ENCODE peak calls at places on chromosomes 7 and 10, in ten cellular contexts. T is neuronal stem cell, G is AG04450, F is brain microvascular endothelial cell, S is esophagus squamous epithelium, I is fibroblast of lung, V is stomach, A is K562, K is ovary, B is tibial nerve. U is an unnamed sample.

GRCh38 chr10:21501731-21502370 is 23.6 kb downstream of the SKIDA1 start:
- DNase-seq in T (no peak), G (no peak), F (no peak), S (no peak), I (no peak), V (no peak), A (no peak), K (no peak), B (no peak), U (no peak)

GRCh38 chr10:82238291-82238690 is 363.3 kb downstream of the NRG3 start:
- DNase-seq in T (no peak), G (no peak), F (no peak), S (no peak), I (no peak), V (no peak), A (no peak), K (no peak), B (no peak), U (no peak)

GRCh38 chr7:85750454-85750949 is 563.6 kb upstream of the SEMA3D start:
- DNase-seq in T (peak), G (no peak), F (peak), S (no peak), I (peak), V (no peak), A (no peak), K (no peak), B (peak), U (peak)

GRCh38 chr7:47743898-47744612 is 162.1 kb upstream of the TNS3 start:
- DNase-seq in T (no peak), G (no peak), F (no peak), S (no peak), I (peak), V (no peak), A (no peak), K (no peak), B (no peak), U (no peak)

GRCh38 chr7:44894881-44895600 is 9.7 kb upstream of the PURB start:
- DNase-seq in T (no peak), G (no peak), F (no peak), S (no peak), I (no peak), V (no peak), A (no peak), K (no peak), B (no peak), U (no peak)

GRCh38 chr7:25392571-25393338 is 164.5 kb upstream of the NPVF start:
- DNase-seq in T (no peak), G (no peak), F (no peak), S (no peak), I (no peak), V (no peak), A (no peak), K (no peak), B (no peak), U (no peak)

GRCh38 chr10:124037784-124038183 is 55.6 kb downstream of the CHST15 start:
- DNase-seq in T (no peak), G (no peak), F (no peak), S (no peak), I (no peak), V (no peak), A (no peak), K (no peak), B (no peak), U (no peak)

GRCh38 chr10:97039538-97040247 is 146.1 kb downstream of the SLIT1 start:
- DNase-seq in T (no peak), G (no peak), F (no peak), S (no peak), I (no peak), V (no peak), A (no peak), K (no peak), B (no peak), U (no peak)

GRCh38 chr10:71213761-71214440 is 1.5 kb downstream of the UNC5B start:
- DNase-seq in T (no peak), G (no peak), F (peak), S (no peak), I (peak), V (no peak), A (no peak), K (no peak), B (no peak), U (no peak)

GRCh38 chr10:132656283-132657126 is 118.9 kb downstream of the INPP5A start:
- DNase-seq in T (no peak), G (no peak), F (no peak), S (no peak), I (no peak), V (no peak), A (no peak), K (no peak), B (no peak), U (no peak)

GRCh38 chr7:156793334-156793733 is 99.6 kb downstream of the LMBR1 start:
- DNase-seq in T (no peak), G (no peak), F (no peak), S (no peak), I (no peak), V (no peak), A (no peak), K (no peak), B (no peak), U (no peak)

GRCh38 chr10:102613286-102613685 is 31.0 kb upstream of the TRIM8 start:
- DNase-seq in T (no peak), G (no peak), F (no peak), S (no peak), I (no peak), V (no peak), A (no peak), K (peak), B (no peak), U (no peak)

GRCh38 chr7:36605662-36606441 is 118.4 kb downstream of the AOAH start:
- DNase-seq in T (no peak), G (no peak), F (no peak), S (no peak), I (no peak), V (no peak), A (no peak), K (no peak), B (no peak), U (no peak)

GRCh38 chr7:87506243-87507180 is 31.0 kb upstream of the ABCB4 start:
- DNase-seq in T (no peak), G (peak), F (no peak), S (no peak), I (peak), V (no peak), A (no peak), K (no peak), B (no peak), U (peak)

GRCh38 chr10:114068054-114068707 is 24.5 kb downstream of the ADRB1 start:
- DNase-seq in T (no peak), G (no peak), F (no peak), S (no peak), I (no peak), V (no peak), A (no peak), K (no peak), B (no peak), U (no peak)

GRCh38 chr10:114061148-114061547 is 17.5 kb downstream of the ADRB1 start:
- DNase-seq in T (no peak), G (no peak), F (no peak), S (no peak), I (no peak), V (no peak), A (no peak), K (no peak), B (no peak), U (no peak)

GRCh38 chr10:114061794-114062193 is 18.1 kb downstream of the ADRB1 start:
- DNase-seq in T (no peak), G (no peak), F (no peak), S (no peak), I (no peak), V (no peak), A (no peak), K (no peak), B (no peak), U (no peak)

GRCh38 chr10:114060456-114060855 is 16.8 kb downstream of the ADRB1 start:
- DNase-seq in T (no peak), G (no peak), F (no peak), S (no peak), I (no peak), V (no peak), A (no peak), K (no peak), B (no peak), U (no peak)

GRCh38 chr10:114064151-114065045 is 20.7 kb downstream of the ADRB1 start:
- DNase-seq in T (no peak), G (no peak), F (no peak), S (no peak), I (no peak), V (peak), A (no peak), K (no peak), B (no peak), U (no peak)
- H3K27ac ChIP-seq in T (no peak), G (no peak), F (no peak), S (peak), I (no peak), V (no peak), A (no peak), K (no peak), B (no peak), U (no peak)

DNA sequence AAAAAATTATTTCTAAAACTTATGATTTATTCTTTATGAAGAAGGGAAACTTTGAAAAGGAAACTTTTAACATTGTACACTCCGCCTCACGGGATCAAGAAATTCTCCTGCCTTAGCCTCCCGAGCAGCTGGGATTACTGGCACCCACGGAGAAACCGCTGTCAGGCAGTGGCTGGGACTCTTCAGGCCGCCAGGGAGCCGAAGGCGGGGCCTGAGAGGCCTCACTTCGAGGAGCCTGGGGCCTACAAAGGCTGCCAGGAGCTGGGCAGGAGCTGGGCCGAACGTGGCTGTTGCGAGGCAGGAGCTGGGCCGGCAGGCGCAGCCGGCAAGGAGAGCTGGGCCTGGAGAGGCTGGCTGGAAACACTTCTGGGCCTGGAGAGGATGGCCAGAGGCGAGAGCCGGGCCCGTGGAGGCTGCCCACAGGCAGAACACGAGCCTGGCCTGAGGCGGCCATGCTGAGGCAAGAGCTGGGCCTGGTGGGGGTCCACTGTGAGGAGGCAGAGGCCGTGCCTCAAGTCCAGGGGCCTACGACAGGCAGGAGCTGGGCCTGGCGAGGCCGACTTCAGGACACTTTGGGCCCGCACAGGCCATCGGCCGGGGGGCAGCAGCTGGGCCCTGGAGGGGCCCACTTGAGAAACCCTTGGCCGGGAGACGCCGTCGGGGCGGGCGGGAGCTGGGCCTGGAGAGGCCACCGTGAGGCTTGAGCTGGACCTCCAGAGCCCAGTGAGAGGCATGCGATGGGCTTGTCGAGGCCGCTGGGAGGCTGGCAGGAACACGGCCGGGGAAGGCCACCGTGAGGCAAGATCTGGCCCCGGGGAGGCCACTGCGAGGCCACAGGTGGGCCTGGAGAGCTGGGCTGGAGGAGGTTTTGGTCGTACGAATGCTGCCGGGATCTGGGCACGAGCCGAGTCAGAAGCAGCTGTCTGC is 23.7 kb downstream of the MDH2 start:
- DNase-seq in T (no peak), G (no peak), F (no peak), S (no peak), I (no peak), V (no peak), A (no peak), K (peak), B (no peak), U (no peak)
- H3K27ac ChIP-seq in T (no peak), G (peak), F (no peak), S (peak), I (peak), V (peak), A (no peak), K (peak), B (no peak), U (no peak)

DNA sequence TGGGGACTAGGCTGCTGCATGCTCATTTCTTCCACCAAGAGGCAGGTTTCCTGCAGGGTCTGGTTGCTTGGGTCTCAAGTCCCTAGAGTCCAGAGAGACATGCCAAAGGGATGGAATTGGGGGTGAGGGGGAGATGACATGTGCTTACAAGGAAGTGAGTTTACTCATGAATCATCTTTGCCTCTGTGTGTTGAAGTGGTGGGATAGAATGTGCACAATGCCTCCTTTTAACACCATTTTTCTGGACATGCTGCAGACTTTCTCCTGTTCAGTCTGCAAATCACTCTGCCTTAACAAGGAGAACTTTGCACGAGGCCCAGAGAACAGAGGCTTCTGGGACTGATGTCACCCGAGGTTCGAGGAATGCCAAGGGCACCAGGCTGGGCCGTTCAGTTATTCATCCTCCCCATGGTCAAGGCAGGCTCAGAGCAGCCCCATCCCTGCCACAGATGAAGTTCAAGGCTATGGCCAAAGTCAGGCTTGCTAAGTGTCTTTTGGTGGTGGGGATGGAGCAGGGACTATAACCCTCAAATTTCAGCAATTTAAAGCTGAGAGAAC is 9.5 kb upstream of the DUSP5 start:
- DNase-seq in T (no peak), G (no peak), F (peak), S (no peak), I (peak), V (no peak), A (no peak), K (no peak), B (no peak), U (no peak)
- H3K27ac ChIP-seq in T (no peak), G (peak), F (peak), S (no peak), I (peak), V (no peak), A (no peak), K (no peak), B (no peak), U (no peak)

DNA sequence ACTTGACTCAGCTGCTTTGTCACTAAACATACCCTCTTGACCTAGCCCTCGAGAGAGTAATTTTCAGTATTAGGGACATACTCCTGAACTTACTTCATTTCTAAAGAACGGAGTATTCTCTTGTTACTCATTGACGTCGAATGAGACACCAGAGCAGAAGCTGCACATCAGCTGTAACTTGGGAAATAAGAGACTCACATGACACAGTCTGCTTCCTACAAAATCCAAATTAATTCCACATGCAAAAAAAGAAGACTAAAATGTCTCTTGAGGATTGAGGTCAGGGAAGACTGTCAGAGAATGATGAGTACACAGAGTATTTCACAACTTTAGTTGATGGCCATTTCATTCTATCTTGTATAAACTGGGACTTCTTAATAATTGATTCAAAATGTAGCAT is 114.7 kb upstream of the EGFR start:
- DNase-seq in T (no peak), G (peak), F (peak), S (no peak), I (peak), V (no peak), A (no peak), K (no peak), B (peak), U (no peak)
- H3K27ac ChIP-seq in T (no peak), G (no peak), F (peak), S (no peak), I (peak), V (no peak), A (no peak), K (no peak), B (peak), U (no peak)

GRCh38 chr7:138001529-138002095 is at the start of gene CREB3L2:
- DNase-seq in T (no peak), G (no peak), F (peak), S (peak), I (peak), V (peak), A (peak), K (no peak), B (no peak), U (no peak)
- H3K27ac ChIP-seq in T (peak), G (peak), F (peak), S (peak), I (peak), V (peak), A (peak), K (peak), B (peak), U (no peak)

DNA sequence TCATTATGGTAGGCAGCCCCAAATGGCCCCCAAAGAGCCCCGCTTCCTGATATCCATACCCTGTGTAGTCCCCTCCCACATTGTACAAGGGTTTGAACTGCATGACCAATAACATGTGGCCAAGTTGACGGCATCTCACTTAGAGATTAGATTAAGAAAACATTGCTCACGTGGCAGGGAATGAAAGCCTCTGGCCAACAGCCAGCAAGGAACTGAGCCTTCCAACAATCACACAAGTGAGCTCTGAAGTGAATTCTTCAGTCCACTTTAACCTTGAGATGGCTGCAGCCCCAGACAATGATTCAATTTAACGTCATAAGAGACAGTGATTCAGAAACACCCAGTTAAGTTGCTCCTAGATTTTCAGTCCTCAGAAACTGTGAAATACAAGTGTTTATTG is 165.9 kb upstream of the PLXNA4 start:
- DNase-seq in T (no peak), G (peak), F (peak), S (no peak), I (peak), V (peak), A (no peak), K (peak), B (peak), U (no peak)
- H3K27ac ChIP-seq in T (no peak), G (no peak), F (peak), S (no peak), I (no peak), V (no peak), A (no peak), K (no peak), B (no peak), U (no peak)

GRCh38 chr7:131284702-131285419 is 42.8 kb upstream of the MKLN1 start:
- DNase-seq in T (peak), G (no peak), F (no peak), S (no peak), I (peak), V (peak), A (no peak), K (peak), B (peak), U (no peak)
- H3K27ac ChIP-seq in T (peak), G (no peak), F (no peak), S (peak), I (no peak), V (peak), A (no peak), K (peak), B (peak), U (no peak)

GRCh38 chr7:132779164-132779563 is 202.9 kb upstream of the PLXNA4 start:
- DNase-seq in T (no peak), G (no peak), F (no peak), S (no peak), I (no peak), V (no peak), A (no peak), K (no peak), B (no peak), U (no peak)
- H3K27ac ChIP-seq in T (no peak), G (no peak), F (no peak), S (no peak), I (no peak), V (no peak), A (no peak), K (no peak), B (no peak), U (no peak)

GRCh38 chr7:30146127-30146612 is 11.4 kb downstream of the MTURN start:
- DNase-seq in T (no peak), G (no peak), F (peak), S (no peak), I (no peak), V (no peak), A (peak), K (no peak), B (no peak), U (no peak)
- H3K27ac ChIP-seq in T (no peak), G (peak), F (no peak), S (peak), I (no peak), V (no peak), A (peak), K (no peak), B (peak), U (peak)

U was measured in Karpas-422.